ENCODE peak calls at places on chromosome 21, in nine cellular contexts. P is mucosa of gallbladder; N is caudate nucleus; D is stimulated activated CD4-positive, alpha-beta T cell treated with anti-CD3 and anti-CD28 coated beads, Interleukin-12 subunit alpha, Interleukin-12 subunit beta, amount 100 ng/mL, for 48 hours; X is activated CD8-positive, alpha-beta memory T cell treated with anti-CD3 and anti-CD28 coated beads, Interleukin-2, amount 50 U/mL, for 48 hours; L is Right ventricle myocardium superior; J is GM12865; Z is iPS-NIHi11; G is T-helper 9 cell. O is an unnamed sample.

GRCh38 chr21:38853421-38853919 is 47.7 kb downstream of the ETS2 start:
- DNase-seq in D (no peak), J (peak), N (no peak), L (no peak), G (no peak), X (no peak), P (no peak), Z (peak), O (peak)

GRCh38 chr21:29025328-29025713 is 853 bp downstream of the USP16 start:
- DNase-seq in L (no peak), D (no peak), X (no peak), Z (no peak), P (no peak), N (no peak), G (no peak), J (no peak), O (no peak)

GRCh38 chr21:28099296-28099695 is 893.4 kb downstream of the LTN1 start:
- DNase-seq in L (peak), G (no peak), P (peak), N (no peak), D (no peak), X (no peak), J (no peak), Z (no peak), O (peak)

GRCh38 chr21:34073749-34074282 is 438 bp downstream of the MRPS6 start:
- DNase-seq in Z (peak), X (peak), J (peak), D (no peak), G (peak), P (peak), L (peak), N (no peak), O (no peak)

GRCh38 chr21:38984568-38984967 is 178.8 kb downstream of the ETS2 start:
- DNase-seq in Z (no peak), P (no peak), J (no peak), L (no peak), D (no peak), G (no peak), X (no peak), N (no peak), O (no peak)

GRCh38 chr21:27793901-27794300 is 827.0 kb upstream of the ADAMTS5 start:
- DNase-seq in N (no peak), L (no peak), Z (no peak), P (no peak), D (no peak), G (no peak), X (no peak), J (no peak), O (no peak)

GRCh38 chr21:36061445-36061844 is 1.1 kb upstream of the SETD4 start:
- DNase-seq in D (no peak), J (no peak), Z (no peak), P (no peak), X (no peak), L (no peak), N (no peak), G (no peak), O (no peak)

GRCh38 chr21:43770066-43770655 is 5.9 kb downstream of the CSTB start:
- DNase-seq in D (no peak), L (no peak), G (no peak), Z (no peak), N (no peak), J (no peak), X (no peak), P (no peak), O (no peak)

GRCh38 chr21:17853393-17854275 is 34.5 kb upstream of the C21orf91 start:
- DNase-seq in N (no peak), P (no peak), L (peak), D (no peak), X (no peak), J (no peak), G (no peak), Z (no peak), O (no peak)

GRCh38 chr21:36902331-36902730 is 64.1 kb downstream of the HLCS start:
- DNase-seq in L (no peak), D (no peak), X (peak), G (no peak), Z (no peak), P (no peak), N (no peak), J (no peak), O (no peak)

GRCh38 chr21:46667191-46667734 is 31.8 kb downstream of the PRMT2 start:
- DNase-seq in L (no peak), P (no peak), N (no peak), D (no peak), J (peak), Z (peak), X (peak), G (no peak), O (no peak)

GRCh38 chr21:42639646-42640152 is 13.7 kb upstream of the PDE9A start:
- DNase-seq in L (peak), X (no peak), N (no peak), P (no peak), G (no peak), D (no peak), J (no peak), Z (no peak), O (no peak)

GRCh38 chr21:33281101-33281652 is 15.0 kb downstream of the IL10RB start:
- DNase-seq in J (no peak), N (no peak), G (no peak), Z (no peak), D (no peak), P (no peak), X (no peak), L (no peak), O (no peak)

GRCh38 chr21:35342440-35342839 is 293.3 kb upstream of the RUNX1 start:
- DNase-seq in G (no peak), L (no peak), N (no peak), P (no peak), Z (no peak), J (peak), X (no peak), D (no peak), O (no peak)

GRCh38 chr21:33668180-33668579 is 25.9 kb downstream of the ITSN1 start:
- DNase-seq in P (no peak), N (no peak), L (no peak), G (no peak), D (no peak), X (no peak), Z (no peak), J (no peak), O (no peak)

GRCh38 chr21:35273331-35273730 is 224.2 kb upstream of the RUNX1 start:
- DNase-seq in G (no peak), L (no peak), P (no peak), X (no peak), N (no peak), D (no peak), J (no peak), Z (peak), O (no peak)

GRCh38 chr21:35475768-35476167 is 426.7 kb upstream of the RUNX1 start:
- DNase-seq in N (no peak), L (no peak), X (no peak), J (no peak), Z (no peak), P (no peak), D (no peak), G (no peak), O (no peak)